ENCODE peak calls at places on chromosomes 6 and 20, in nine cellular contexts. X is cardiac muscle cell, L is lower lobe of right lung, U is SK-N-SH, P is PC-3, H is lung, M is fibroblast of pulmonary artery, I is IMR-90, T is hepatocyte. W is an unnamed sample.

GRCh38 chr20:59565768-59566461 is 38.4 kb upstream of the PHACTR3 start:
- DNase-seq in P (no peak), X (no peak), T (no peak), L (no peak), U (no peak), M (no peak), I (no peak), H (no peak), W (no peak)

GRCh38 chr6:141598487-141598886 is 534.2 kb upstream of the GJE1 start:
- DNase-seq in U (no peak), P (peak), T (no peak), I (peak), X (peak), M (peak), L (no peak), H (no peak), W (no peak)

GRCh38 chr6:38432479-38432878 is 207.2 kb downstream of the BTBD9 start:
- DNase-seq in X (no peak), M (peak), I (peak), T (no peak), H (no peak), P (peak), U (no peak), L (no peak), W (peak)

GRCh38 chr6:24428615-24429014 is 25.9 kb downstream of the MRS2 start:
- DNase-seq in I (peak), H (no peak), U (no peak), X (no peak), T (no peak), P (peak), L (no peak), M (peak), W (no peak)

GRCh38 chr6:4805553-4806307 is 29.5 kb downstream of the CDYL start:
- DNase-seq in M (peak), T (peak), L (peak), H (peak), X (peak), I (peak), P (peak), U (peak), W (peak)

GRCh38 chr6:33343953-33344611 is 26.5 kb upstream of the ZBTB22 start:
- DNase-seq in P (no peak), U (no peak), M (no peak), H (no peak), L (no peak), I (no peak), X (no peak), T (no peak), W (no peak)

GRCh38 chr20:50308513-50309279 is 118.1 kb downstream of the CEBPB start:
- DNase-seq in P (peak), T (peak), X (peak), I (peak), L (peak), M (peak), U (peak), H (peak), W (peak)

GRCh38 chr6:32045811-32046449 is 7.7 kb downstream of the CYP21A2 start:
- DNase-seq in T (no peak), M (no peak), X (no peak), P (no peak), U (no peak), H (no peak), L (no peak), I (no peak), W (no peak)

GRCh38 chr20:35273449-35274171 is 4.3 kb downstream of the MMP24OS start:
- DNase-seq in T (no peak), H (no peak), U (no peak), M (no peak), P (no peak), I (no peak), X (no peak), L (no peak), W (no peak)

GRCh38 chr6:158213925-158214674 is 46.0 kb downstream of the GTF2H5 start:
- DNase-seq in U (peak), I (peak), X (peak), P (peak), L (peak), T (peak), M (peak), H (peak), W (peak)

GRCh38 chr20:48906221-48906877 is 15.2 kb upstream of the ARFGEF2 start:
- DNase-seq in H (no peak), U (no peak), X (no peak), L (no peak), T (no peak), M (no peak), I (no peak), P (peak), W (no peak)

GRCh38 chr6:129709451-129709908 is 497 bp downstream of the ARHGAP18 start:
- DNase-seq in M (peak), U (no peak), T (peak), H (peak), X (peak), I (peak), L (no peak), P (peak), W (no peak)

GRCh38 chr6:154478021-154478651 is 32.3 kb downstream of the CNKSR3 start:
- DNase-seq in U (no peak), H (peak), X (no peak), T (no peak), I (peak), P (no peak), L (peak), M (no peak), W (no peak)

GRCh38 chr6:41976794-41977484 is 35.3 kb upstream of the CCND3 start:
- DNase-seq in I (peak), M (peak), P (peak), X (peak), L (no peak), U (no peak), T (no peak), H (no peak), W (peak)

GRCh38 chr6:130098317-130098716 is 79.9 kb downstream of the L3MBTL3 start:
- DNase-seq in P (peak), H (no peak), X (no peak), M (no peak), T (no peak), I (no peak), U (no peak), L (no peak), W (no peak)

GRCh38 chr20:17955302-17955701 is 13.3 kb downstream of the SNX5 start:
- DNase-seq in X (peak), H (no peak), I (no peak), T (no peak), L (no peak), U (no peak), P (no peak), M (no peak), W (no peak)

GRCh38 chr6:28336284-28337024 is 506 bp upstream of the ZSCAN31 start:
- DNase-seq in M (peak), L (no peak), T (peak), I (peak), X (peak), U (peak), P (peak), H (no peak), W (no peak)

GRCh38 chr6:47532981-47533585 is 55.5 kb downstream of the CD2AP start:
- DNase-seq in M (no peak), T (no peak), P (no peak), X (no peak), U (no peak), I (no peak), H (no peak), L (no peak), W (no peak)

GRCh38 chr6:133973109-133973971 is 20.3 kb downstream of the TBPL1 start:
- DNase-seq in H (no peak), T (peak), I (peak), U (peak), L (no peak), X (peak), M (peak), P (peak), W (no peak)

GRCh38 chr6:89239338-89239737 is 22.2 kb upstream of the GABRR1 start:
- DNase-seq in M (no peak), L (no peak), U (peak), X (peak), I (no peak), P (no peak), H (no peak), T (no peak), W (no peak)

GRCh38 chr20:55424968-55425367 is 580.4 kb downstream of the CBLN4 start:
- DNase-seq in H (no peak), I (no peak), X (no peak), U (no peak), L (no peak), T (peak), M (no peak), P (no peak), W (no peak)

GRCh38 chr20:5070081-5070480 is 49.7 kb downstream of the PCNA start:
- DNase-seq in T (no peak), I (no peak), L (no peak), X (no peak), U (no peak), P (no peak), H (no peak), M (no peak), W (no peak)

GRCh38 chr20:5067877-5068276 is 51.9 kb downstream of the PCNA start:
- DNase-seq in L (no peak), T (no peak), M (no peak), I (no peak), P (no peak), H (no peak), X (no peak), U (no peak), W (no peak)

GRCh38 chr20:5061209-5061608 is 58.5 kb downstream of the PCNA start:
- DNase-seq in T (peak), L (no peak), X (no peak), P (peak), U (no peak), I (peak), M (no peak), H (no peak), W (peak)

GRCh38 chr20:5069141-5069806 is 50.5 kb downstream of the PCNA start:
- DNase-seq in M (no peak), H (no peak), I (no peak), U (no peak), L (no peak), P (no peak), X (no peak), T (no peak), W (no peak)

GRCh38 chr20:5065489-5066383 is 54.0 kb downstream of the PCNA start:
- DNase-seq in H (peak), T (no peak), L (peak), X (peak), I (peak), P (peak), U (no peak), M (peak), W (peak)
- TF ChIP-seq CTCF in H (no peak), T (no peak), L (no peak), X (no peak), I (no peak), P (no peak), U (peak), M (no peak), W (no peak)

GRCh38 chr20:62481441-62482135 is 5.8 kb upstream of the GATA5 start:
- DNase-seq in L (no peak), H (no peak), M (no peak), T (no peak), P (no peak), X (no peak), I (no peak), U (no peak), W (no peak)
- H3K4me3 ChIP-seq in L (no peak), H (no peak), M (no peak), T (no peak), P (no peak), X (no peak), I (no peak), U (no peak), W (no peak)

GRCh38 chr20:32017711-32018251 is 7.5 kb downstream of the CCM2L start:
- DNase-seq in T (peak), M (no peak), U (peak), P (peak), I (no peak), X (no peak), H (peak), L (peak), W (no peak)
- TF ChIP-seq CTCF in T (peak), M (no peak), U (no peak), P (no peak), I (no peak), X (no peak), H (no peak), L (peak), W (no peak)

GRCh38 chr6:11044712-11045167 is 635 bp upstream of the ELOVL2 start:
- DNase-seq in I (no peak), L (no peak), T (no peak), P (no peak), H (no peak), M (no peak), X (no peak), U (no peak), W (no peak)
- H3K4me3 ChIP-seq in I (peak), L (peak), T (peak), P (peak), H (no peak), M (peak), X (peak), U (peak), W (peak)